ENCODE peak calls at places on chromosome 18, in ten cellular contexts. U is globus pallidus, B is upper lobe of right lung, J is cardiac fibroblast, Y is mesendoderm, V is RWPE2, F is NCI-H1694 treated with DMSO at 0.1 percent for 48 hours, K is NCI-H1105 treated with DMSO at 0.1 percent for 48 hours, A is NCI-H524, M is AG08395. I is an unnamed sample.

GRCh38 chr18:43789234-43790000 is 512.1 kb upstream of the SYT4 start:
- DNase-seq in A (peak; percentile 29), K (peak; percentile 37), M (peak; percentile 7), V (no peak), B (no peak), F (no peak), Y (peak; percentile 19), J (peak; percentile 58), U (no peak), I (no peak)

GRCh38 chr18:32438173-32438572 is 32.5 kb downstream of the GAREM1 start:
- DNase-seq in B (no peak), J (no peak), V (no peak), M (no peak), F (no peak), A (peak; percentile 46), Y (no peak), U (no peak), K (no peak), I (no peak)

GRCh38 chr18:68796936-68797690 is 767 bp upstream of the CCDC102B start:
- DNase-seq in V (no peak), A (no peak), U (no peak), Y (peak; percentile 41), F (no peak), J (peak; percentile 85), M (peak; percentile 57), B (no peak), K (no peak), I (no peak)

GRCh38 chr18:2417861-2418610 is 153.3 kb downstream of the METTL4 start:
- DNase-seq in J (no peak), A (peak; percentile 35), Y (no peak), B (no peak), K (no peak), M (no peak), U (no peak), V (no peak), F (no peak), I (no peak)

GRCh38 chr18:2351126-2351850 is 220.0 kb downstream of the METTL4 start:
- DNase-seq in F (no peak), V (no peak), K (no peak), M (no peak), B (no peak), Y (peak; percentile 66), J (no peak), U (no peak), A (no peak), I (no peak)

GRCh38 chr18:2654828-2655152 is 736 bp upstream of the SMCHD1 start:
- DNase-seq in F (no peak), U (no peak), V (no peak), K (no peak), Y (peak; percentile 13), M (no peak), B (no peak), J (peak; percentile 9), A (no peak), I (no peak)

GRCh38 chr18:77754475-77755044 is 504.9 kb downstream of the GALR1 start:
- DNase-seq in M (no peak), K (no peak), J (no peak), B (no peak), U (no peak), V (no peak), Y (peak; percentile 65), A (no peak), F (no peak), I (no peak)

GRCh38 chr18:34219651-34220050 is 5.1 kb downstream of the NOL4 start:
- DNase-seq in U (peak; percentile 16), Y (no peak), F (no peak), M (no peak), J (no peak), B (no peak), K (peak; percentile 89), A (peak; percentile 89), V (no peak), I (no peak)

GRCh38 chr18:22601481-22601880 is 183.8 kb upstream of the CTAGE1 start:
- DNase-seq in A (no peak), U (no peak), K (no peak), F (no peak), B (no peak), J (no peak), Y (no peak), M (peak; percentile 64), V (no peak), I (no peak)

GRCh38 chr18:24400587-24400986 is 3.0 kb upstream of the OSBPL1A start:
- DNase-seq in J (no peak), A (peak; percentile 20), K (no peak), Y (no peak), B (no peak), V (no peak), U (no peak), M (no peak), F (no peak), I (no peak)

GRCh38 chr18:68504441-68505221 is 210.3 kb downstream of the TMX3 start:
- DNase-seq in K (no peak), Y (no peak), M (no peak), A (peak; percentile 26), F (no peak), V (no peak), J (no peak), B (no peak), U (no peak), I (no peak)

GRCh38 chr18:67219821-67220220 is 296.7 kb downstream of the DSEL start:
- DNase-seq in J (no peak), K (no peak), U (no peak), B (no peak), M (no peak), Y (no peak), F (no peak), A (peak; percentile 62), V (no peak), I (no peak)

GRCh38 chr18:31429623-31430022 is 17.9 kb upstream of the DSG3 start:
- DNase-seq in J (no peak), F (no peak), U (no peak), Y (peak; percentile 48), A (no peak), M (no peak), K (no peak), B (no peak), V (no peak), I (no peak)

GRCh38 chr18:25494888-25495287 is 142.9 kb upstream of the ZNF521 start:
- DNase-seq in A (no peak), F (no peak), U (no peak), Y (no peak), B (no peak), M (no peak), V (no peak), K (no peak), J (no peak), I (no peak)

GRCh38 chr18:44729631-44730101 is 49.0 kb downstream of the SETBP1 start:
- DNase-seq in Y (peak; percentile 90), A (no peak), K (no peak), F (no peak), V (no peak), B (no peak), M (peak; percentile 75), U (no peak), J (peak; percentile 40), I (peak; percentile 62)

I was measured in activated CD8-positive, alpha-beta T cell treated with anti-CD3 and anti-CD28 coated beads, Interleukin-2, amount 10 ng/mL, durations not matched to agents 7 days and 5 days.